ENCODE peak calls at places on chromosomes 4 and X, in eight cellular contexts. A is ACHN; T is GM13977; X is activated T-helper 1 cell treated with anti-CD3 and anti-CD28 coated beads, Interleukin-12 subunit alpha, Interleukin-12 subunit beta, Interleukin-2, Interleukin-4 antibody, amounts not matched to agents 30 ng/mL and 10 ng/mL and 1 ng/mL, durations not matched to agents 14 hours and 24 hours and 36 hours; F is CD4-positive, alpha-beta T cell; W is activated naive CD4-positive, alpha-beta T cell treated with anti-CD3 and anti-CD28 coated beads, Interleukin-2, amount 50 U/mL, for 72 hours; V is pancreas; P is astrocyte of the hippocampus. H is an unnamed sample.

GRCh38 chr4:139314047-139314800 is 11.9 kb upstream of the NDUFC1 start:
- DNase-seq in F (no peak), A (no peak), X (no peak), T (no peak), W (no peak), V (no peak), P (no peak), H (no peak)

GRCh38 chr4:181008164-181008563 is 1235.0 kb upstream of the TENM3 start:
- DNase-seq in F (no peak), P (peak), A (peak), W (no peak), V (no peak), T (no peak), X (no peak), H (no peak)

GRCh38 chrX:15675490-15675921 is 10.9 kb upstream of the CLTRN start:
- DNase-seq in V (peak), A (peak), W (peak), T (peak), X (peak), F (peak), P (peak), H (peak)

GRCh38 chr4:127001898-127002297 is 630.9 kb upstream of the INTU start:
- DNase-seq in P (no peak), X (no peak), V (no peak), F (no peak), T (no peak), A (no peak), W (no peak), H (no peak)

GRCh38 chr4:8911311-8912088 is 39.9 kb upstream of the HMX1 start:
- DNase-seq in F (no peak), X (no peak), V (no peak), T (peak), W (peak), P (no peak), A (no peak), H (peak)

GRCh38 chr4:175705407-175705806 is 106.7 kb downstream of the GPM6A start:
- DNase-seq in A (no peak), P (peak), T (no peak), W (no peak), V (no peak), F (no peak), X (no peak), H (no peak)

GRCh38 chr4:87250294-87250693 is 29.9 kb upstream of the KLHL8 start:
- DNase-seq in V (no peak), P (no peak), A (no peak), X (no peak), T (no peak), F (no peak), W (no peak), H (no peak)

GRCh38 chr4:105808459-105809041 is 86.7 kb upstream of the NPNT start:
- DNase-seq in W (no peak), P (peak), X (no peak), T (no peak), A (peak), F (no peak), V (no peak), H (no peak)

GRCh38 chr4:99540287-99540939 is 23.4 kb downstream of the TRMT10A start:
- DNase-seq in W (no peak), P (no peak), F (no peak), A (no peak), X (no peak), V (no peak), T (no peak), H (no peak)

GRCh38 chr4:73839071-73839470 is 2.6 kb downstream of the CXCL6 start:
- DNase-seq in T (no peak), X (no peak), A (no peak), P (no peak), F (no peak), V (no peak), W (no peak), H (no peak)

GRCh38 chr4:30181918-30182317 is 538.3 kb upstream of the PCDH7 start:
- DNase-seq in A (no peak), P (peak), W (no peak), T (no peak), F (no peak), X (no peak), V (no peak), H (no peak)

GRCh38 chrX:40068048-40068447 is 29.7 kb downstream of the BCOR start:
- DNase-seq in F (no peak), V (no peak), W (no peak), P (no peak), X (peak), T (no peak), A (no peak), H (no peak)

GRCh38 chr4:165418116-165418515 is 39.3 kb downstream of the CPE start:
- DNase-seq in A (no peak), F (no peak), P (no peak), V (no peak), X (no peak), T (no peak), W (no peak), H (no peak)

GRCh38 chr4:101315041-101315440 is 32.3 kb downstream of the PPP3CA start:
- DNase-seq in V (no peak), T (no peak), P (no peak), F (no peak), W (no peak), X (no peak), A (no peak), H (no peak)

GRCh38 chrX:153687121-153688039 is at the start of gene SLC6A8:
- DNase-seq in T (peak), P (peak), F (peak), A (peak), W (no peak), V (peak), X (peak), H (peak)

GRCh38 chrX:44570524-44570923 is 27.9 kb upstream of the FUNDC1 start:
- DNase-seq in W (no peak), P (peak), F (no peak), T (no peak), V (no peak), A (no peak), X (no peak), H (no peak)

GRCh38 chr4:11098461-11098860 is 330.2 kb downstream of the HS3ST1 start:
- DNase-seq in A (no peak), X (no peak), F (no peak), V (no peak), T (no peak), W (no peak), P (no peak), H (no peak)

GRCh38 chr4:7313361-7313811 is 121.0 kb downstream of the SORCS2 start:
- DNase-seq in W (no peak), X (no peak), A (no peak), P (no peak), F (no peak), T (no peak), V (peak), H (no peak)

H was measured in 8988T.